ENCODE peak calls at places on chromosome 19, in five cellular contexts. J is heart right ventricle; T is CD8-positive, alpha-beta memory T cell; E is mucosa of descending colon; N is fibroblast of lung. P is an unnamed sample. For H3K4me1 and H3K9me3, the result is how much of the 10 kb centered on the place peaks cover.

GRCh38 chr19:1094655-1094977 is 559 bp downstream of the POLR2E start:
- DNase-seq in J (no peak), T (no peak), E (no peak), N (no peak), P (no peak)

GRCh38 chr19:40827386-40828247 is 22.6 kb downstream of the CYP2A6 start:
- DNase-seq in J (no peak), T (no peak), E (no peak), N (no peak), P (no peak)

GRCh38 chr19:13225085-13225484 is 74.9 kb downstream of the IER2 start:
- DNase-seq in J (no peak), T (no peak), E (no peak), N (no peak), P (no peak)

GRCh38 chr19:6066661-6067646 is 43.3 kb downstream of the RFX2 start:
- DNase-seq in J (peak), T (no peak), E (peak), N (peak), P (peak)

GRCh38 chr19:11560404-11560988 is 1.5 kb upstream of the ELOF1 start:
- DNase-seq in J (peak), T (peak), E (no peak), N (peak), P (no peak)

GRCh38 chr19:29526730-29527499 is 1.1 kb downstream of the VSTM2B start:
- DNase-seq in J (no peak), T (no peak), E (no peak), N (no peak), P (no peak)

GRCh38 chr19:4557971-4558941 is 1.2 kb downstream of the SEMA6B start:
- DNase-seq in J (no peak), T (no peak), E (no peak), N (no peak), P (no peak)

GRCh38 chr19:30862876-30863275 is 486.4 kb downstream of the TSHZ3 start:
- DNase-seq in J (no peak), T (no peak), E (no peak), N (no peak), P (no peak)

GRCh38 chr19:13012690-13013608 is 17.7 kb downstream of the NFIX start:
- DNase-seq in J (no peak), T (peak), E (peak), N (peak), P (no peak)

GRCh38 chr19:43826787-43827754 is at the start of gene ZNF283:
- DNase-seq in J (peak), T (peak), E (peak), N (peak), P (peak)

GRCh38 chr19:38303517-38304351 is at the start of gene C19orf33:
- DNase-seq in J (peak), T (no peak), E (peak), N (no peak), P (peak)

GRCh38 chr19:54096642-54097106 is 3.9 kb downstream of the OSCAR start:
- DNase-seq in J (no peak), T (peak), E (no peak), N (peak), P (no peak)

GRCh38 chr19:58386166-58386575 is 898 bp upstream of the RPS5 start:
- DNase-seq in J (no peak), T (no peak), E (peak), N (no peak), P (no peak)

GRCh38 chr19:38055040-38055439 is 148.0 kb downstream of the SIPA1L3 start:
- DNase-seq in J (no peak), T (no peak), E (no peak), N (no peak), P (no peak)

DNA sequence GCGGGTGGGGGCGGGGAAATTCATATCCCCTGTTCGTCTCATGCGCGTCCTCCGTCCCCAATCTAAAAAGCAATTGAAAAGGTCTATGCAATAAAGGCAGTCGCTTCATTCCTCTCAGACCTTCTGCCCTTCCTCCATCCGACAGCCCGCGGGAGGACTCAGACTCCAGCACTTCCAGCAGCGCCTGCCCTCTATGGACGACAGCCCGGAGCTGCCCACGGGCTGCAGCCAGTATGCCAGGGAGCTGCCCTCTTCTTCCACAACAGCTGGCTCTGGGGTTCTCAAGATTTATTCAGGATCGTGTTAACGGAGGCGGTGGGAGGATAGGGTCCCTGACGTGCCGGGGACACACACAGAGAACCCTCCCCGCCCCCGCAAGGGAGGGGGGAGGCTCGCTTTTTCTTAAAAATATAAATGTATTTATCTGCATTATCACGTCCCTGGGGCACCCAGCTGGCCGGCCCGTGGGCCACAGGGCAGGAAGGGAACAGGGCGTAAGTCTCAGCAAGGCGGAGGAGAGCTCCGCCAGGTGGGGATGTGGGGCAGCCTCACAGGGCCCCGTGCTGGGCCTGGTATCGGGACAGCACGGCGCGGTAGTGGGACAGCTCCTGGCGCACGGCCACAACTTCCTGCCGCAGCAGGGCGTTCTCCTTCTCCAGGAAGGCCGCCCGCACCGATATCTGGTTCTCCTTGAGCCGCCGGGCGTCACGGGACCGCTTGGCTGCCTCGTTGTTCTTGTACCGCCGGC is 6.7 kb downstream of the DBP start:
- DNase-seq in J (peak), T (no peak), E (peak), N (peak), P (peak)
- H3K4me3 ChIP-seq in J (no peak), T (no peak), E (no peak), N (no peak), P (peak)

GRCh38 chr19:7927605-7928333 is 1.8 kb upstream of the CTXN1 start:
- DNase-seq in J (no peak), T (no peak), E (peak), N (no peak), P (peak)

GRCh38 chr19:7928334-7928706 is 2.4 kb upstream of the CTXN1 start:
- DNase-seq in J (no peak), T (no peak), E (no peak), N (no peak), P (no peak)

GRCh38 chr19:7930765-7931164 is 4.8 kb upstream of the CTXN1 start:
- DNase-seq in J (no peak), T (no peak), E (no peak), N (no peak), P (no peak)

GRCh38 chr19:7926727-7927604 is 1.0 kb upstream of the CTXN1 start:
- DNase-seq in J (no peak), T (no peak), E (peak), N (no peak), P (peak)

DNA sequence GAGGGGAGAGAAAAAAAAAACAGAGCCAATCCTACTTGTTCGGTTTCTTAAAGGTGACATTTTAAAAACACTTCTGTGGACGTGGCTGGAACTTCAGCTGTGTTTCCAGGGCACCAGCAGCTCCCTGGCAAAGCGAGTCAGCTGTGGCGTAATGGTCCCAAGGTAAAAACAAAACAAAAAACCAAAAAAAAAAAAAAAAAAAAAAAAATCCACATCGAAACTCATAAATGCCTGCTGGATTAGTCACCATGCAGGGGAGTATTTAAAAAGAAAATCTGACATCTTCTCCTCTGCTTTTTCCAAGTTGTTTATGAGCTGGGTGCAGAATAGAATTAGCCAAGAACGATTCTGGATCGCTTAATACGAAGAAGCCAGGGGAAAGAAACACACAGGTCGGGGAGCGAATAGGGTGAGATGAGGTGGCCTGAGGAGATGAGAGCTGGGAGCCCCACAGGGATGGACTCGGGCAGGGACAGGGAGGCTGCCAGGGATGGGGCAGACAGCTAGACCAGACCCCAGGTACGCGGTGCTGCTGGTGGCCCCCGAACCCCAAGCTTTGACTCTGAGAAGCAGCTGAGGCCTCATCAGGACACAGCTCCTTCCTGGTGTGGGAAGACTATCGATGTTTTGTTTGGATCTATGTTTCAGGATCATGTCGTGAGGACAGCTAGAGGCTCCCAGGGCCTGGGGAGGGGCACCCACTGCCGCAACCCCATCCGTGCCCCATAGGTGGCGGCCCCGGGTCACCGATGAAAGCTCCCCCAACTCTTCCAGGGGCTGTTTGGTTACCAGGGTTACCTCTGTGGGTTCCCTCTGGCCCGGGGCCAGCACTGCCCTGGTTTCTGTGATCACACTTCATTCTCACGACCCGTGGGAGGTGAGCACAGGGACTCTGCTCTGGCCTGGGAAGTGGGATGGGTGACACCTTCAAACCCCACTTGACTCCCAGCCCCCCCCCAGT is 3.1 kb upstream of the CTXN1 start:
- DNase-seq in J (no peak), T (peak), E (peak), N (peak), P (peak)
- H3K4me1 ChIP-seq in J (under half), T (under half), E (under half), N (under half), P (under half)

GRCh38 chr19:35885909-35886308 is 14.4 kb downstream of the NFKBID start:
- DNase-seq in J (no peak), T (no peak), E (no peak), N (no peak), P (no peak)
- H3K9me3 ChIP-seq in J (under half), T (under half), E (under half), N (under half), P (under half)

GRCh38 chr19:55441319-55441691 is 1.8 kb downstream of the SHISA7 start:
- DNase-seq in J (no peak), T (no peak), E (no peak), N (no peak), P (no peak)

GRCh38 chr19:55440411-55441105 is 2.5 kb downstream of the SHISA7 start:
- DNase-seq in J (no peak), T (no peak), E (no peak), N (no peak), P (no peak)

GRCh38 chr19:55436847-55437246 is 6.3 kb downstream of the SHISA7 start:
- DNase-seq in J (no peak), T (no peak), E (no peak), N (no peak), P (no peak)

GRCh38 chr19:55437410-55437809 is 5.7 kb downstream of the SHISA7 start:
- DNase-seq in J (peak), T (no peak), E (no peak), N (peak), P (peak)

GRCh38 chr19:55439052-55439451 is 4.0 kb downstream of the SHISA7 start:
- DNase-seq in J (no peak), T (no peak), E (no peak), N (no peak), P (no peak)
- H3K4me3 ChIP-seq in J (no peak), T (no peak), E (no peak), N (no peak), P (no peak)

GRCh38 chr19:18306903-18307681 is 15.8 kb downstream of the LSM4 start:
- DNase-seq in J (no peak), T (no peak), E (peak), N (peak), P (no peak)

GRCh38 chr19:18306209-18306902 is 16.5 kb downstream of the LSM4 start:
- DNase-seq in J (no peak), T (no peak), E (peak), N (no peak), P (no peak)

GRCh38 chr19:18301718-18302111 is 20.3 kb upstream of the JUND start:
- DNase-seq in J (no peak), T (no peak), E (no peak), N (no peak), P (no peak)

GRCh38 chr19:18304496-18305312 is 18.2 kb downstream of the LSM4 start:
- DNase-seq in J (peak), T (peak), E (peak), N (peak), P (peak)

DNA sequence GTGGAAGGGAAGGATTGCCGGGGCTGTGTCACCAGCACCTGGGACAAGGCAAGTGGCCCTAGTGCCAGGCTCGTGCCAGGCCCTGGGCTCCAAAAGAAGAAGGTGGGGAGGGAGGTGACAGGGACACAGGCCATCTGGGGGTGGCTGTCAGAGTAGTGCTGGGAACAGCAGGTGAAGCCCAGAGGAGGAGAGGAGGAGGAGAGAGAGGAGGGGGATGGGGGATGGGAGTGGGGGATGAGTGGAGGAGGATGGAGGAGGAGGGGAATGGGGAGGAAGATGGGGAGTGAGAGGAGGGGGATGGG is 18.7 kb downstream of the LSM4 start:
- DNase-seq in J (no peak), T (no peak), E (peak), N (no peak), P (no peak)
- H3K4me1 ChIP-seq in J (half or more), T (half or more), E (under half), N (under half), P (half or more)

GRCh38 chr19:57290970-57291369 is 10.7 kb downstream of the ZNF460 start:
- DNase-seq in J (no peak), T (no peak), E (no peak), N (no peak), P (no peak)
- H3K9me3 ChIP-seq in J (under half), T (under half), E (half or more), N (under half), P (under half)

P was measured in lower lobe of right lung.